ENCODE peak calls at places on chromosomes 11 and 22, in five cellular contexts. Z is T follicular helper cell, X is memory B cell, I is A549, U is Kasumi-1. R is an unnamed sample.

GRCh38 chr11:65246506-65246905 is 15.3 kb upstream of the POLA2 start:
- DNase-seq in Z (no peak), X (no peak), I (no peak), U (no peak), R (no peak)

GRCh38 chr11:86140334-86140733 is 71.5 kb upstream of the PICALM start:
- DNase-seq in Z (no peak), X (no peak), I (no peak), U (no peak), R (no peak)

GRCh38 chr22:46629291-46629690 is 9.1 kb downstream of the GRAMD4 start:
- DNase-seq in Z (no peak), X (no peak), I (no peak), U (no peak), R (no peak)

GRCh38 chr22:22207845-22208564 is 36.6 kb upstream of the VPREB1 start:
- DNase-seq in Z (peak; percentile 46), X (peak; percentile 76), I (peak; percentile 70), U (peak; percentile 79), R (peak; percentile 87)

GRCh38 chr11:117915219-117915618 is 14.0 kb downstream of the TMPRSS13 start:
- DNase-seq in Z (no peak), X (no peak), I (no peak), U (no peak), R (no peak)

GRCh38 chr11:96095884-96096301 is 172.0 kb upstream of the MTMR2 start:
- DNase-seq in Z (no peak), X (no peak), I (no peak), U (no peak), R (no peak)

GRCh38 chr22:43042101-43042780 is 27.3 kb upstream of the PACSIN2 start:
- DNase-seq in Z (no peak), X (no peak), I (no peak), U (no peak), R (peak; percentile 95)

GRCh38 chr11:73168925-73169579 is 26.9 kb upstream of the FCHSD2 start:
- DNase-seq in Z (no peak), X (no peak), I (no peak), U (no peak), R (no peak)

GRCh38 chr22:19932367-19933206 is 9.0 kb upstream of the COMT start:
- DNase-seq in Z (no peak), X (no peak), I (no peak), U (no peak), R (no peak)

GRCh38 chr11:20489948-20490347 is 102.4 kb downstream of the PRMT3 start:
- DNase-seq in Z (no peak), X (no peak), I (no peak), U (no peak), R (no peak)

GRCh38 chr11:57223601-57224000 is 13.4 kb downstream of the APLNR start:
- DNase-seq in Z (no peak), X (no peak), I (no peak), U (no peak), R (no peak)

GRCh38 chr11:124174001-124174400 is 9.1 kb upstream of the OR10D3 start:
- DNase-seq in Z (no peak), X (no peak), I (peak; percentile 58), U (no peak), R (peak; percentile 62)

GRCh38 chr11:112548641-112549040 is 288.0 kb upstream of the PLET1 start:
- DNase-seq in Z (no peak), X (no peak), I (no peak), U (no peak), R (no peak)

GRCh38 chr11:3905080-3905953 is 49.9 kb downstream of the STIM1 start:
- DNase-seq in Z (peak; percentile 40), X (no peak), I (peak; percentile 76), U (no peak), R (no peak)

GRCh38 chr11:77065878-77066228 is 918 bp upstream of the CAPN5 start:
- DNase-seq in Z (no peak), X (no peak), I (no peak), U (no peak), R (no peak)

GRCh38 chr11:119664063-119664572 is 64.9 kb downstream of the NECTIN1 start:
- DNase-seq in Z (no peak), X (no peak), I (no peak), U (no peak), R (peak; percentile 91)

GRCh38 chr22:32698926-32699619 is 102.4 kb upstream of the TIMP3 start:
- DNase-seq in Z (no peak), X (no peak), I (no peak), U (no peak), R (no peak)

GRCh38 chr11:93642416-93642815 is 19.1 kb upstream of the CEP295 start:
- DNase-seq in Z (no peak), X (no peak), I (no peak), U (no peak), R (no peak)

GRCh38 chr22:20862540-20862939 is 3.7 kb downstream of the SNAP29 start:
- DNase-seq in Z (no peak), X (no peak), I (no peak), U (no peak), R (no peak)

GRCh38 chr11:6606471-6607189 is 3.1 kb downstream of the ILK start:
- DNase-seq in Z (no peak), X (no peak), I (peak; percentile 92), U (peak; percentile 67), R (peak; percentile 93)

GRCh38 chr11:35372565-35373283 is 46.6 kb downstream of the SLC1A2 start:
- DNase-seq in Z (no peak), X (no peak), I (no peak), U (no peak), R (no peak)

GRCh38 chr11:115676768-115677167 is 172.6 kb upstream of the CADM1 start:
- DNase-seq in Z (no peak), X (no peak), I (no peak), U (no peak), R (no peak)

GRCh38 chr22:26168934-26169311 is 339 bp upstream of the SEZ6L start:
- DNase-seq in Z (no peak), X (no peak), I (no peak), U (peak; percentile 17), R (no peak)

GRCh38 chr22:37556750-37557149 is 3.5 kb upstream of the CDC42EP1 start:
- DNase-seq in Z (no peak), X (no peak), I (no peak), U (no peak), R (no peak)

GRCh38 chr11:128507936-128508335 is 79.4 kb downstream of the ETS1 start:
- DNase-seq in Z (no peak), X (no peak), I (no peak), U (no peak), R (no peak)

GRCh38 chr11:12986194-12986898 is 22.8 kb upstream of the RASSF10 start:
- DNase-seq in Z (no peak), X (no peak), I (no peak), U (no peak), R (no peak)

GRCh38 chr11:128884703-128885338 is 6.3 kb upstream of the KCNJ5 start:
- DNase-seq in Z (peak; percentile 28), X (peak; percentile 72), I (peak; percentile 66), U (peak; percentile 40), R (peak; percentile 48)

GRCh38 chr11:316031-316701 is 2.3 kb downstream of the IFITM1 start:
- DNase-seq in Z (no peak), X (no peak), I (no peak), U (no peak), R (no peak)

GRCh38 chr11:43404836-43405479 is 46.2 kb downstream of the TTC17 start:
- DNase-seq in Z (no peak), X (no peak), I (no peak), U (no peak), R (peak; percentile 43)

GRCh38 chr11:115660072-115660805 is 156.0 kb upstream of the CADM1 start:
- DNase-seq in Z (no peak), X (no peak), I (no peak), U (no peak), R (no peak)